ENCODE peak calls at places on chromosome 13, in nine cellular contexts. One of them, this sample, is unnamed.

GRCh38 chr13:97879646-97880297 is 73.7 kb upstream of the IPO5 start:
- DNase-seq in fibroblast of mammary gland: peak
- DNase-seq in IMR-90: peak
- DNase-seq in neuronal stem cell: no peak
- DNase-seq in AG09309: peak
- DNase-seq in GM12865: no peak
- DNase-seq in fibroblast of pulmonary artery: peak
- DNase-seq in brain microvascular endothelial cell: peak
- DNase-seq in effector memory CD4-positive, alpha-beta T cell: no peak
- DNase-seq in this sample: peak

GRCh38 chr13:96003304-96003703 is 49.9 kb downstream of the UGGT2 start:
- DNase-seq in neuronal stem cell: no peak
- DNase-seq in effector memory CD4-positive, alpha-beta T cell: no peak
- DNase-seq in IMR-90: no peak
- DNase-seq in brain microvascular endothelial cell: no peak
- DNase-seq in AG09309: no peak
- DNase-seq in GM12865: no peak
- DNase-seq in fibroblast of mammary gland: peak
- DNase-seq in fibroblast of pulmonary artery: peak
- DNase-seq in this sample: peak

GRCh38 chr13:73902296-73902695 is 231.9 kb downstream of the KLF12 start:
- DNase-seq in GM12865: no peak
- DNase-seq in AG09309: no peak
- DNase-seq in fibroblast of mammary gland: no peak
- DNase-seq in brain microvascular endothelial cell: no peak
- DNase-seq in IMR-90: no peak
- DNase-seq in fibroblast of pulmonary artery: no peak
- DNase-seq in neuronal stem cell: no peak
- DNase-seq in effector memory CD4-positive, alpha-beta T cell: no peak
- DNase-seq in this sample: no peak

GRCh38 chr13:58949646-58950045 is 1214.1 kb downstream of the DIAPH3 start:
- DNase-seq in fibroblast of pulmonary artery: no peak
- DNase-seq in effector memory CD4-positive, alpha-beta T cell: no peak
- DNase-seq in neuronal stem cell: no peak
- DNase-seq in fibroblast of mammary gland: no peak
- DNase-seq in brain microvascular endothelial cell: no peak
- DNase-seq in IMR-90: no peak
- DNase-seq in AG09309: no peak
- DNase-seq in GM12865: no peak
- DNase-seq in this sample: no peak

GRCh38 chr13:98232456-98232855 is 55.4 kb upstream of the RNF113B start:
- DNase-seq in GM12865: no peak
- DNase-seq in fibroblast of pulmonary artery: no peak
- DNase-seq in neuronal stem cell: no peak
- DNase-seq in IMR-90: peak
- DNase-seq in fibroblast of mammary gland: no peak
- DNase-seq in effector memory CD4-positive, alpha-beta T cell: no peak
- DNase-seq in brain microvascular endothelial cell: no peak
- DNase-seq in AG09309: no peak
- DNase-seq in this sample: no peak

GRCh38 chr13:112062619-112063308 is 4.2 kb upstream of the SOX1 start:
- DNase-seq in neuronal stem cell: no peak
- DNase-seq in effector memory CD4-positive, alpha-beta T cell: no peak
- DNase-seq in fibroblast of pulmonary artery: no peak
- DNase-seq in GM12865: no peak
- DNase-seq in IMR-90: no peak
- DNase-seq in fibroblast of mammary gland: no peak
- DNase-seq in AG09309: no peak
- DNase-seq in brain microvascular endothelial cell: no peak
- DNase-seq in this sample: no peak

GRCh38 chr13:28401303-28402056 is 93.4 kb downstream of the FLT1 start:
- DNase-seq in IMR-90: peak
- DNase-seq in brain microvascular endothelial cell: peak
- DNase-seq in GM12865: peak
- DNase-seq in fibroblast of mammary gland: peak
- DNase-seq in fibroblast of pulmonary artery: peak
- DNase-seq in neuronal stem cell: no peak
- DNase-seq in effector memory CD4-positive, alpha-beta T cell: no peak
- DNase-seq in AG09309: peak
- DNase-seq in this sample: no peak

GRCh38 chr13:29210676-29211075 is 384.8 kb downstream of the SLC7A1 start:
- DNase-seq in brain microvascular endothelial cell: no peak
- DNase-seq in IMR-90: no peak
- DNase-seq in effector memory CD4-positive, alpha-beta T cell: no peak
- DNase-seq in fibroblast of pulmonary artery: no peak
- DNase-seq in fibroblast of mammary gland: no peak
- DNase-seq in neuronal stem cell: no peak
- DNase-seq in GM12865: no peak
- DNase-seq in AG09309: no peak
- DNase-seq in this sample: no peak

GRCh38 chr13:23692816-23693215 is 122.6 kb downstream of the TNFRSF19 start:
- DNase-seq in GM12865: no peak
- DNase-seq in effector memory CD4-positive, alpha-beta T cell: no peak
- DNase-seq in AG09309: no peak
- DNase-seq in IMR-90: no peak
- DNase-seq in fibroblast of pulmonary artery: no peak
- DNase-seq in neuronal stem cell: no peak
- DNase-seq in fibroblast of mammary gland: no peak
- DNase-seq in brain microvascular endothelial cell: no peak
- DNase-seq in this sample: no peak
- H3K4me3 ChIP-seq in GM12865: no peak
- H3K4me3 ChIP-seq in effector memory CD4-positive, alpha-beta T cell: no peak
- H3K4me3 ChIP-seq in AG09309: no peak
- H3K4me3 ChIP-seq in IMR-90: no peak
- H3K4me3 ChIP-seq in fibroblast of pulmonary artery: no peak
- H3K4me3 ChIP-seq in neuronal stem cell: no peak
- H3K4me3 ChIP-seq in fibroblast of mammary gland: no peak
- H3K4me3 ChIP-seq in brain microvascular endothelial cell: no peak
- H3K4me3 ChIP-seq in this sample: no peak

GRCh38 chr13:39566216-39566869 is 36.6 kb downstream of the LHFPL6 start:
- DNase-seq in GM12865: no peak
- DNase-seq in AG09309: no peak
- DNase-seq in brain microvascular endothelial cell: no peak
- DNase-seq in fibroblast of pulmonary artery: no peak
- DNase-seq in IMR-90: no peak
- DNase-seq in effector memory CD4-positive, alpha-beta T cell: no peak
- DNase-seq in neuronal stem cell: no peak
- DNase-seq in fibroblast of mammary gland: no peak
- DNase-seq in this sample: peak
- H3K4me3 ChIP-seq in GM12865: no peak
- H3K4me3 ChIP-seq in AG09309: no peak
- H3K4me3 ChIP-seq in brain microvascular endothelial cell: no peak
- H3K4me3 ChIP-seq in fibroblast of pulmonary artery: no peak
- H3K4me3 ChIP-seq in IMR-90: no peak
- H3K4me3 ChIP-seq in effector memory CD4-positive, alpha-beta T cell: no peak
- H3K4me3 ChIP-seq in neuronal stem cell: no peak
- H3K4me3 ChIP-seq in fibroblast of mammary gland: no peak
- H3K4me3 ChIP-seq in this sample: no peak

DNA sequence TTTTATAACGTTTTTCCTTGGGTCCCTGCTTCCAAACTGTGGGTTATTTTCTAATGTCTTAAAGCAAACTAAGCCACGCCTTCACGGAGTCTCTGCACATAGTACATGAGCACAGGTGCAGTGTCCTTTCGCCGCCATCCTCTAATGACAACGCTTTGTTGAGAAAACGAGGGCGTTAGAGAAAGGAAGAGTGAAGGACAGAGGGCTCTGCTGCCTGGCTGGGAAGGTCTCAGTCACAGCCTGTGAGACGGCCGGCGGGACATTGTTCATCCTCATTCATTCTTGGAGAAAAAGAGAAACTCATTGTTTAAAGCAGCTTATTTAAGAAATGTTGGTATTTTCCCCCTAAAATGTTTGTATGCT is 9.5 kb downstream of the IL17D start:
- DNase-seq in AG09309: no peak
- DNase-seq in neuronal stem cell: no peak
- DNase-seq in fibroblast of pulmonary artery: no peak
- DNase-seq in IMR-90: no peak
- DNase-seq in GM12865: no peak
- DNase-seq in fibroblast of mammary gland: no peak
- DNase-seq in effector memory CD4-positive, alpha-beta T cell: no peak
- DNase-seq in brain microvascular endothelial cell: no peak
- DNase-seq in this sample: no peak
- H3K4me3 ChIP-seq in AG09309: peak
- H3K4me3 ChIP-seq in neuronal stem cell: no peak
- H3K4me3 ChIP-seq in fibroblast of pulmonary artery: peak
- H3K4me3 ChIP-seq in IMR-90: no peak
- H3K4me3 ChIP-seq in GM12865: no peak
- H3K4me3 ChIP-seq in fibroblast of mammary gland: no peak
- H3K4me3 ChIP-seq in effector memory CD4-positive, alpha-beta T cell: no peak
- H3K4me3 ChIP-seq in brain microvascular endothelial cell: peak
- H3K4me3 ChIP-seq in this sample: no peak

DNA sequence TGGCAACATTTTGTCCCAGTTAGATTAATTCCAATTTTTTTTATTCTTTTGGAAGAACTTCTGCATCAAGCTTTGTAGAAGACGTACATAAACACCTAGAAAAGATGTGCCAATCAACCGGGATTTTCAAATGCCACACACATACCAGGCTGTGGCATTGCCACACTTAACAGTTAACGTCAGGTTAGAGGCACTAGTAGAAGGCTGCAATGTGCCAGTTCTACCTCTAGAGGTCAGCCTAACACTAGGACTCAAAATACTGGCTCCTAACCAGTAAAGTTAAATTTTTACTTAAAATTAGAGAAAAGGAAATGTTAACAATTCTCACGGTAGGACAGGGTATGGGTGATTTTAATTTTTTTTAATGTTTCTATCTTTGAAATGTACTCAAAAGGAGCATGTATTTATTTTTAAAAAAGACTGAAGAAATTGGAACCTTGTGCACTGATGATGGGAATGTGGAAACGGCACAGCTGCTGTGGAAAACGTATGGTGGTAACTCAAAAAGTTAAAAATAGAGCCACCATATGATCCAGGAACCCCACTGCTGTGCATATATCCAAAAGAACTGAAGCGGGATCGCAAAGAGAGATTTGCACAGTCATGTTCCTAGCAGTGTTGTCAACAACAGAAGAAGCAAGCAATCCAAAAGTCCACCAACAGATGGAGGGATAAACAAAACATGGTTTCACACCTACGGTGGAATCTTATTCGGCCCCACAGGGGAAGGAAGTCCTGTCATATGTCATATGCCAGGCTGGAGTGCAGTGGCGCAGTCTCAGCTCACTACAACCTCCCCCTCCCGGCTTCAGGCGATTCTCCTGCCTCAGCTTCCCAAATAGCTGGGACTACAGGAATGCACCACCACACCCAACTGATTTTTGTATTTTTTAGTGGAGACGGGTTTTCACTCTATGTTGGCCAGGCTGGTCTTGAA is 30.3 kb downstream of the CRYL1 start:
- DNase-seq in IMR-90: peak
- DNase-seq in fibroblast of pulmonary artery: peak
- DNase-seq in effector memory CD4-positive, alpha-beta T cell: peak
- DNase-seq in GM12865: peak
- DNase-seq in neuronal stem cell: peak
- DNase-seq in AG09309: peak
- DNase-seq in fibroblast of mammary gland: peak
- DNase-seq in brain microvascular endothelial cell: peak
- DNase-seq in this sample: peak
- H3K4me3 ChIP-seq in IMR-90: no peak
- H3K4me3 ChIP-seq in fibroblast of pulmonary artery: no peak
- H3K4me3 ChIP-seq in effector memory CD4-positive, alpha-beta T cell: no peak
- H3K4me3 ChIP-seq in GM12865: no peak
- H3K4me3 ChIP-seq in neuronal stem cell: no peak
- H3K4me3 ChIP-seq in AG09309: no peak
- H3K4me3 ChIP-seq in fibroblast of mammary gland: no peak
- H3K4me3 ChIP-seq in brain microvascular endothelial cell: no peak
- H3K4me3 ChIP-seq in this sample: no peak

DNA sequence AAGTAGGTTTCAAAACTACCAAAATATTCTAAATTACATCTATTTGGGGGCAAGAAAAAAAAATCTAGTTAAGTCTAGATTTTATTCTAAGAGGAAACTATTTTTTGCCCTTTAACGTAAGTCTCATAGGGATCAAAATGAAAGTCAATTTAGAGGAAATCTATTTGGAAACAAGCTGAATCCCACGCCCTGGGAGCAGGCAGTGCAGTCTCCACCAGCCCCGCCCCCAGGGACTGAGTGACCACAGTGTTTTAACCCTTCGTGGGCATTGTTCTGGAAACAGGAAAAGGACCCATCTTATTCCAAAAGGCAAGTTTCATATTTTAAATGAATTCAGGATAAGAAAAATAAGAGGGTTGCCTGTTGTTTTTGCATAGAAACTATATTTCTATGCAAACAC is 209.7 kb downstream of the SPRY2 start:
- DNase-seq in neuronal stem cell: no peak
- DNase-seq in fibroblast of mammary gland: peak
- DNase-seq in AG09309: no peak
- DNase-seq in IMR-90: peak
- DNase-seq in brain microvascular endothelial cell: peak
- DNase-seq in GM12865: no peak
- DNase-seq in fibroblast of pulmonary artery: peak
- DNase-seq in effector memory CD4-positive, alpha-beta T cell: no peak
- DNase-seq in this sample: no peak
- H3K4me3 ChIP-seq in neuronal stem cell: no peak
- H3K4me3 ChIP-seq in fibroblast of mammary gland: peak
- H3K4me3 ChIP-seq in AG09309: peak
- H3K4me3 ChIP-seq in IMR-90: peak
- H3K4me3 ChIP-seq in brain microvascular endothelial cell: peak
- H3K4me3 ChIP-seq in GM12865: no peak
- H3K4me3 ChIP-seq in fibroblast of pulmonary artery: peak
- H3K4me3 ChIP-seq in effector memory CD4-positive, alpha-beta T cell: no peak
- H3K4me3 ChIP-seq in this sample: no peak

DNA sequence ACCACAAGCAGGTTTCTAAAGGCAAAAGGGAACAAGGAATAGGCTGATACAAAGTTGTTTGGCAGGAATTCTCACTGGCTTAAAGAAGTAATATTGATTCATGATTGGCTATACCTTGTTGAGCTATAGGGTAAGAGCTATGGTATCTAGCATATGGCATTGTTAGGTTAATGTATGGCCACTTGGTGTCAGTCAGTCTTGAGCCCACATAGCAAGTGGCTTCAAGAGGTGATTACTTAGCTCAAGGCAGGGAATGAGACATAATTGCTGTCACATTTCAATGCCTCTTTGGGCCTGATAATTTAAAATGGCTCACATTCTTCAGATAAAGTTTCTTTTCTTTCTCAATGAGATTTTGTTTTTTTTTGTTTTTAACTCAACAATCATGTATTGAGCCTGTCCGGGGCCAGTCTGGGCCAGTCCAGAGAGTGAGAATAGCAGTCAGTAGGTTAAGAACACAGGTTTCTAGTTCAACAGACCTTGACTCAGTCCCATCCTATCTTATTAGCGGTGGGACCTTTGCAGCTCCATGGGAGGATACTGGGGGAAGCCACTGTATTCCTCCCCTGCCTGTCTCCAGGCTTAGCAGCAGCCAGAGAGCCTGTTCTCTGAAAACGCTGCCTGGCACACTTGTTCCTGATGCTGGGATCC is 45.8 kb upstream of the RCBTB2 start:
- DNase-seq in fibroblast of mammary gland: no peak
- DNase-seq in neuronal stem cell: no peak
- DNase-seq in IMR-90: no peak
- DNase-seq in GM12865: peak
- DNase-seq in brain microvascular endothelial cell: no peak
- DNase-seq in AG09309: no peak
- DNase-seq in effector memory CD4-positive, alpha-beta T cell: no peak
- DNase-seq in fibroblast of pulmonary artery: no peak
- DNase-seq in this sample: peak
- H3K4me3 ChIP-seq in fibroblast of mammary gland: no peak
- H3K4me3 ChIP-seq in neuronal stem cell: no peak
- H3K4me3 ChIP-seq in IMR-90: no peak
- H3K4me3 ChIP-seq in GM12865: peak
- H3K4me3 ChIP-seq in brain microvascular endothelial cell: no peak
- H3K4me3 ChIP-seq in AG09309: no peak
- H3K4me3 ChIP-seq in effector memory CD4-positive, alpha-beta T cell: no peak
- H3K4me3 ChIP-seq in fibroblast of pulmonary artery: no peak
- H3K4me3 ChIP-seq in this sample: no peak

This sample was measured in epithelial cell of esophagus.